ENCODE peak calls at places on chromosomes 6 and 20, in eight cellular contexts. X is HFFc6; P is ureter; T is C1 segment of cervical spinal cord; S is head of caudate nucleus; L is esophagus muscularis mucosa; D is stimulated activated CD8-positive, alpha-beta memory T cell treated with anti-CD3 and anti-CD28 coated beads, Interleukin-2, amount 100 ng/mL, for 1 hour; J is mucosa of gallbladder. G is an unnamed sample.

GRCh38 chr6:159037746-159038290 is 7.0 kb downstream of the TAGAP start:
- DNase-seq in L (no peak), S (no peak), D (no peak), J (no peak), P (no peak), T (no peak), X (no peak), G (peak; percentile 73)

GRCh38 chr20:44863661-44864060 is 21.8 kb upstream of the YWHAB start:
- DNase-seq in T (no peak), J (no peak), L (peak; percentile 89), S (no peak), X (no peak), D (no peak), P (no peak), G (peak; percentile 8)

GRCh38 chr6:43213431-43213830 is 15.8 kb downstream of the DNPH1 start:
- DNase-seq in T (no peak), P (no peak), D (no peak), X (no peak), J (no peak), S (no peak), L (no peak), G (no peak)

GRCh38 chr6:71886184-71887005 is at the start of gene RIMS1:
- DNase-seq in T (peak; percentile 58), S (peak; percentile 60), P (no peak), J (no peak), X (peak; percentile 11), L (no peak), D (no peak), G (peak; percentile 89)

GRCh38 chr20:59024111-59024530 is 4.9 kb downstream of the TUBB1 start:
- DNase-seq in S (no peak), X (no peak), P (peak; percentile 39), L (no peak), T (no peak), J (no peak), D (no peak), G (no peak)

GRCh38 chr6:151434369-151434768 is 17.6 kb downstream of the RMND1 start:
- DNase-seq in P (no peak), J (no peak), L (no peak), X (no peak), S (no peak), T (no peak), D (no peak), G (no peak)

GRCh38 chr6:106082735-106083398 is 3.3 kb upstream of the PRDM1 start:
- DNase-seq in P (no peak), X (peak; percentile 83), J (no peak), T (no peak), L (peak; percentile 64), D (no peak), S (no peak), G (no peak)

GRCh38 chr6:29989211-29989610 is 46.9 kb downstream of the HLA-A start:
- DNase-seq in S (no peak), D (no peak), P (no peak), T (no peak), L (no peak), J (no peak), X (peak; percentile 17), G (no peak)

GRCh38 chr6:82322386-82322785 is 41.2 kb upstream of the TPBG start:
- DNase-seq in L (no peak), J (no peak), P (no peak), T (no peak), S (no peak), D (no peak), X (no peak), G (no peak)

GRCh38 chr20:53253668-53254067 is 281.5 kb downstream of the TSHZ2 start:
- DNase-seq in T (no peak), P (no peak), J (no peak), X (no peak), S (no peak), L (no peak), D (no peak), G (no peak)

GRCh38 chr6:17706580-17707370 is at the start of gene NUP153:
- DNase-seq in T (peak; percentile 99), X (peak; percentile 99), L (peak; percentile 100), D (peak; percentile 100), P (peak; percentile 100), J (peak; percentile 100), S (peak; percentile 98), G (peak; percentile 99)

GRCh38 chr20:50017576-50018248 is 34.9 kb downstream of the SNAI1 start:
- DNase-seq in T (no peak), P (no peak), S (no peak), L (no peak), X (no peak), D (no peak), J (no peak), G (no peak)

GRCh38 chr6:131258816-131259476 is 123.7 kb downstream of the AKAP7 start:
- DNase-seq in X (no peak), L (no peak), S (no peak), P (no peak), T (no peak), D (no peak), J (peak; percentile 21), G (peak; percentile 65)

GRCh38 chr6:138500867-138501446 is 1.7 kb upstream of the NHSL1 start:
- DNase-seq in D (no peak), J (no peak), T (no peak), L (no peak), S (no peak), P (no peak), X (no peak), G (no peak)

G was measured in left kidney.